ENCODE peak calls at places on chromosomes 4 and X, in five cellular contexts. T is H1, X is cardiac muscle cell, O is heart left ventricle, V is pancreas. W is an unnamed sample. For H3K27me3, the result is how much of the 10 kb centered on the place peaks cover.

GRCh38 chrX:139554991-139555675 is 24.6 kb downstream of the F9 start:
- DNase-seq in T (peak), X (no peak), O (no peak), V (no peak), W (no peak)

GRCh38 chr4:152225680-152226079 is 310.2 kb downstream of the FBXW7 start:
- DNase-seq in T (no peak), X (no peak), O (no peak), V (no peak), W (no peak)

GRCh38 chrX:92260102-92260501 is 480.9 kb downstream of the PCDH11X start:
- DNase-seq in T (no peak), X (no peak), O (no peak), V (no peak), W (no peak)

GRCh38 chrX:134792077-134792476 is 133.8 kb upstream of the PLAC1 start:
- DNase-seq in T (no peak), X (no peak), O (no peak), V (no peak), W (no peak)

GRCh38 chr4:146436423-146437162 is 85.1 kb downstream of the SLC10A7 start:
- DNase-seq in T (no peak), X (no peak), O (no peak), V (no peak), W (no peak)

GRCh38 chr4:108433832-108434231 is 186.5 kb upstream of the RPL34 start:
- DNase-seq in T (no peak), X (no peak), O (no peak), V (no peak), W (no peak)

GRCh38 chrX:121000589-121000988 is 15.0 kb upstream of the CT47A1 start:
- DNase-seq in T (no peak), X (peak), O (no peak), V (no peak), W (no peak)

GRCh38 chr4:105990933-105991332 is 95.7 kb downstream of the NPNT start:
- DNase-seq in T (no peak), X (peak), O (peak), V (peak), W (no peak)

GRCh38 chrX:117538441-117539418 is 577.9 kb downstream of the KLHL13 start:
- DNase-seq in T (no peak), X (no peak), O (no peak), V (no peak), W (no peak)

GRCh38 chrX:119495734-119496520 is 27.7 kb downstream of the SLC25A5 start:
- DNase-seq in T (no peak), X (no peak), O (no peak), V (no peak), W (no peak)

GRCh38 chr4:172168888-172169287 is 355.7 kb downstream of the GALNTL6 start:
- DNase-seq in T (no peak), X (no peak), O (no peak), V (no peak), W (no peak)

GRCh38 chr4:92031825-92032224 is 271.9 kb upstream of the GRID2 start:
- DNase-seq in T (no peak), X (no peak), O (no peak), V (no peak), W (no peak)

GRCh38 chr4:1505511-1506451 is 99.5 kb upstream of the NKX1-1 start:
- DNase-seq in T (peak), X (no peak), O (no peak), V (no peak), W (peak)

GRCh38 chrX:34810364-34810763 is 132.2 kb upstream of the FAM47B start:
- DNase-seq in T (no peak), X (peak), O (no peak), V (no peak), W (no peak)

GRCh38 chrX:1462596-1463251 is 10.0 kb upstream of the ASMTL start:
- DNase-seq in T (peak), X (peak), O (peak), V (no peak), W (peak)

GRCh38 chrX:39431893-39432292 is 630.6 kb downstream of the MID1IP1 start:
- DNase-seq in T (no peak), X (no peak), O (no peak), V (no peak), W (no peak)

GRCh38 chr4:24211821-24212220 is 322.0 kb upstream of the PPARGC1A start:
- DNase-seq in T (no peak), X (peak), O (no peak), V (no peak), W (no peak)

GRCh38 chr4:59553063-59553738 is 1646.9 kb upstream of the ADGRL3 start:
- DNase-seq in T (no peak), X (peak), O (no peak), V (no peak), W (no peak)

GRCh38 chrX:23820235-23820782 is 37.3 kb downstream of the SAT1 start:
- DNase-seq in T (no peak), X (peak), O (no peak), V (no peak), W (no peak)

GRCh38 chr4:98518555-98519267 is 139.7 kb downstream of the TSPAN5 start:
- DNase-seq in T (no peak), X (peak), O (no peak), V (no peak), W (no peak)

GRCh38 chr4:150781108-150781663 is 199.2 kb downstream of the MAB21L2 start:
- DNase-seq in T (no peak), X (no peak), O (no peak), V (no peak), W (peak)

DNA sequence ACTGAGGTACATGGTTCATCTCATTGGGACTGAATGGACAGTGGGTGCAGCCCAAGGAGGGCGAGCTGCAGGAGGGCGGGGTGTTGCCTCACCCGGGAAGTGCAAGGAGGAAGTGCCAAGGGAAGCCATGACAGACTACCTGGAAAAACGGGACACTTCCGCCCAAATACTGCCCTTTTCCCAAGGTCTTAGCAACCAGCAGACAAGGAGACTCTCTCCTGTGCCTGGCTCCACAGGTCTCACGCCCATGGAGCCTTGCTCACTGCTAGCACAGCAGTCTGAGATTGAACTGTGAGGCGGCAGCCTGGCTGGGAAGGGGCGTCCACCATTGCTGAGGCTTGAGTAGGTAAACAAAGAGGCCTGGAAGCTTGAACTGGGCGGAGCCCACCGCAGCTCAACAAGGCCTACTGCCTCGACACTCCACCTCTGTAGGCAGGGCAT is 14.7 kb upstream of the USP53 start:
- DNase-seq in T (no peak), X (no peak), O (no peak), V (no peak), W (no peak)
- TF ChIP-seq CTCF in T (no peak), X (no peak), O (no peak), V (no peak), W (no peak)

GRCh38 chr4:38869511-38869910 is 1.9 kb downstream of the FAM114A1 start:
- DNase-seq in T (no peak), X (no peak), O (no peak), V (no peak), W (no peak)
- H3K27ac ChIP-seq in T (no peak), X (no peak), O (no peak), V (no peak), W (no peak)

GRCh38 chrX:69429339-69430014 is 74.6 kb upstream of the NALF2 start:
- DNase-seq in T (no peak), X (no peak), O (peak), V (no peak), W (no peak)
- H3K27me3 ChIP-seq in T (under half), X (under half), O (under half), V (under half), W (under half)

GRCh38 chr4:147777456-147778091 is 45.7 kb downstream of the ARHGAP10 start:
- DNase-seq in T (no peak), X (no peak), O (no peak), V (no peak), W (no peak)
- TF ChIP-seq CTCF in T (no peak), X (no peak), O (no peak), V (no peak), W (no peak)

DNA sequence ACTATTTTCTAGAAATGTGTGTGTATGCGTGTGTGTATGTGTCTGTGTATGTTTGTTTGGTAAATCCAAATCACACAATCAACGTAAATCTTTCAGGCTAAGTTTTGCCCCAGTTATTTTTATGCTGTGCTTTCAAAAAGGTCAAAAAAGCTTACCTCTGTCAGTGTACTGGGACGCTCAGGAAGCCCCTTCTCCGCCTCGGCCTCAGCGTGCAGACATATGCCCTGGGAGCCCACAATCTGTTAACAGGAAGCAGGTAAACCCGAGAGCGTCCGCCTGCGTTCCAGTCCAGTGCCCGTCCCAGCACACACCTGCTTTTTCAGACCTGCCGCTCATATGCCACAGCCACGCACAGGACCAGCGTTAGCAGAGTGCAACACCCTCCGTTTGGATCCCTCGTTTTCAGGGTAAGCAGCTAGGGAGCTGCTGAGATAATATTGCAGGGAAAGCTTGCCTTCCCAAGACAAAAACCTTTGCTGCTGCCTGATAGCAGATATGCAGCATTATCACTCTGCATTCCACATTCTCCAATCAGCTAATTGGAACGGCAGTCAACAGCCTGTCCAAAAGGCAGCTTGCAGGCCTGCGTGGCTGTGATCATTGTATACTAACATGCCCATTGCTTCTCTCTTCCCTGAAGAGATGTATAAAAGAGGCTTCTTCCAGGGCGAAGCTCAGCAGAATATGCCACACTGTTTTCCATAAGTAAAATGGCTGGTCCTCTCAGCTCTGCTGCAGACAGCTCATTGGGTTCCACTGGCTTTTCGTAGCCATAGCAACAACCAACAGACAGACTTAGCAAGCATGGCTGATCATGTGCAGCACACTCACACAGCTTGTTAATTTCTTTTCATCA is at the start of gene SORBS2:
- DNase-seq in T (no peak), X (peak), O (no peak), V (peak), W (peak)
- H3K27ac ChIP-seq in T (no peak), X (peak), O (peak), V (peak), W (peak)

DNA sequence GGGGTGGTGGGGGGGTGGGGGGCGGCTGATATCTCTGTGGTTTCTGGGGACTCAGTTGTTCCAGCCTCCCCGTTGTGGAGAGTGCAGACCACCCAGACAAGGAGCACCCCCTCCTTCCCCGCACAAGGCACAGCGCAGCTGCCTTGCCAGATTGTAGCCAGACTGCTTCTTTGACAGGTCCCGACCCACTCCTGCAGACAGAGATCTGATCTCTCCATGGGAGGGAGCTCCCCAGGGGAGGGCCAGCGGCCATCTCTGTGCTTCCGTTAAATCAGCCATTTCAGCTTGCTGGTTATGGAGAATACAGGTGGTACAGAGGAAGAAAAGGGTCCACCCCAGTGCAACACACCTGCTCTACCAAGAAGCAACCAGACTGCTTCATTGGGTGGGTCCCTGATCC is 80.8 kb downstream of the FGF16 start:
- DNase-seq in T (no peak), X (no peak), O (no peak), V (no peak), W (no peak)
- H3K27me3 ChIP-seq in T (under half), X (under half), O (under half), V (under half), W (under half)

DNA sequence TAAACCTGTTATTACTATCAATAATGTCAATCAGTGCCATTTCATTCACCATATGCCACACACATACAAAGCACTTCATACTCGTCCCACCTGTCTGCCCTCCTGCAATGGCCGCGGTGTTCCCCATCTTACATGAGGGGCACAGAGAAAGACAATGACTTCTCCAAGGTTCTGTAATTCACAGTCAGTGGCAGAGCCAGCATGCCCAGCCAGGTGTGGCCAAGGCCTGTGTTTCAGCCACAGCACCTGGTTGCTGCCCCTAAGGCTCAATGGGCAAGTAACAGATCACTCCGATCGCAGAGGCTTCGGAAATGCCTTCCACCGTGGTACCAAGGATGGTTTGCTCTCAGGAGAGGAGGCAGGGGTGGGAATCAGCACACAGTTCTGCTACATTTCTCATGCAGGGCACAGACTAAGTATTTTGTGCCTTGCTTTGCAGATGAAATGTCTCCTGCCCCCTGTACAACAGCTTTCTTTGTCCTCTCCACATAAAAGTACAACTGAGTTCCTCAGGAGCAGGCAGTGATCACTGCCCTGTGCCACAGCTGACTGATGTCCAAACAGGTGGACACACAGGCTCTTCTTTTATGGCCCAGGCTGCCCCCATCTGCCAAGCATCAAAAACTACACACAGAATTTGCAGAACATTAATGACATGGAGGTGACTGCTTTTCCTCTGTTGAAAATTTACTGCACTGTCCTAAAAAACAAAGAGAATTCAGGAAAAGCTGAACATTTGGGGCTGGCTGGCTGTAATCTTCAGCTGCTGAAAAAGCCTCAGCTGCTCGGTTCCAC is 10.8 kb downstream of the AFAP1 start:
- DNase-seq in T (no peak), X (no peak), O (no peak), V (peak), W (peak)
- TF ChIP-seq CTCF in T (peak), X (peak), O (peak), V (no peak), W (peak)

GRCh38 chr4:15414601-15415091 is 13.2 kb upstream of the C1QTNF7 start:
- DNase-seq in T (no peak), X (peak), O (no peak), V (no peak), W (no peak)

GRCh38 chr4:15405069-15405468 is 22.8 kb upstream of the C1QTNF7 start:
- DNase-seq in T (no peak), X (no peak), O (no peak), V (no peak), W (no peak)

GRCh38 chr4:15413623-15414019 is 14.2 kb upstream of the C1QTNF7 start:
- DNase-seq in T (no peak), X (no peak), O (no peak), V (no peak), W (no peak)

GRCh38 chr4:15413010-15413622 is 14.7 kb upstream of the C1QTNF7 start:
- DNase-seq in T (no peak), X (peak), O (no peak), V (no peak), W (no peak)

GRCh38 chr4:15410750-15411149 is 17.1 kb upstream of the C1QTNF7 start:
- DNase-seq in T (no peak), X (peak), O (no peak), V (no peak), W (no peak)
- H3K27ac ChIP-seq in T (no peak), X (peak), O (no peak), V (no peak), W (no peak)

DNA sequence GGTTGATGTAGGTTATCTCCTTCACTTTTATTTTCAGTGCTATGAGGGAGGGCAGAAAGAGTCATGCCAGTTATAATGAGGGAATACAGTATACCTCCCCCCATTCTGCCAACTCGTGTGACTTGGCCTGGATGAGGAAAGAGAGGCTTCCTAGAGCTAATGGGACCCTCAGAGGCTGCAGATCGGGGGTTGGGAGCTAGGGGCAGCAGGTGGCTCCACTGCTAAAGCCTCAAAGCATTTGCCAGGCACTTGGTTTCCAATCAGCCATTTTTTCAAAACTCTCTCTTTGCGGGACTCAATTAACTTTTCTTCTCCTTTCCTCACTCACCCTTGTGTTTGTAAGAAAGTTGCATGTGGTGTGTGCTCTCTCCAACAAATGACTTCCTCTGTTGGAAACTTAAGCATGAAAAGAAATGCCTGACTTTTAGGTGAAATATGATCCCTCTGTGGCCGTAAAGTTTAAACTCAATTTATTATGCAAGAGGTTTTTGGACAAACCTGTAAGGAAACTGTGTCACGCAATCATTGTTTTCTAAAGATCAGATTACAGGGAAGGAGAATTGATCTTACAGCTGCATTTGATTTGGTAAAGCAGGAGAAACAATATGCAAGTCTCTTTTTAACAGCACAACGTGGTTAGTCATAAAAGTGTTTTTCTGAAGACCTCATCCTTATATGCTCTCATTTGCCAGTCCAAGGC is 7.0 kb downstream of the SFRP2 start:
- DNase-seq in T (no peak), X (no peak), O (no peak), V (no peak), W (no peak)
- H3K27me3 ChIP-seq in T (under half), X (under half), O (under half), V (under half), W (under half)